ENCODE peak calls at places on chromosomes 1 and 21, in six cellular contexts. C, W, R, T, Z and Q are unnamed samples.
A peak's percentile ranks its signal among the peaks of the same experiment; 100 is the strongest.

GRCh38 chr1:38138498-38139233 is 92.1 kb upstream of the POU3F1 start:
- DNase-seq in T (no peak), Z (peak; percentile 94), R (no peak), W (peak; percentile 91), C (no peak), Q (no peak)

GRCh38 chr1:241411056-241411775 is 54.2 kb upstream of the RGS7 start:
- DNase-seq in R (no peak), Z (peak; percentile 66), C (no peak), T (no peak), W (peak; percentile 63), Q (no peak)

GRCh38 chr21:38599381-38599975 is 101.2 kb upstream of the ERG start:
- DNase-seq in W (no peak), Z (no peak), C (no peak), R (no peak), T (no peak), Q (no peak)

GRCh38 chr1:221268295-221268694 is 389.1 kb downstream of the HLX start:
- DNase-seq in W (peak; percentile 84), R (no peak), T (no peak), Z (peak; percentile 73), C (no peak), Q (no peak)

GRCh38 chr1:40978886-40979240 is 633 bp upstream of the CTPS1 start:
- DNase-seq in Z (no peak), T (no peak), W (no peak), C (no peak), R (no peak), Q (no peak)

GRCh38 chr1:213984387-213985180 is 3.2 kb upstream of the PROX1 start:
- DNase-seq in C (no peak), R (no peak), Z (no peak), W (no peak), T (no peak), Q (no peak)

GRCh38 chr1:62832276-62832675 is 48.3 kb downstream of the ATG4C start:
- DNase-seq in T (no peak), Z (no peak), C (no peak), R (no peak), W (no peak), Q (no peak)

GRCh38 chr1:12386130-12386529 is 156.3 kb downstream of the VPS13D start:
- DNase-seq in C (no peak), T (no peak), Z (no peak), W (no peak), R (no peak), Q (no peak)

GRCh38 chr1:161772397-161772796 is 6.3 kb downstream of the ATF6 start:
- DNase-seq in T (no peak), C (no peak), R (no peak), W (peak; percentile 37), Z (no peak), Q (peak; percentile 42)

GRCh38 chr1:93689521-93690223 is 8.0 kb upstream of the BCAR3 start:
- DNase-seq in R (no peak), Z (no peak), C (no peak), W (no peak), T (no peak), Q (no peak)

GRCh38 chr21:44653656-44654575 is 543 bp downstream of the KRTAP12-4 start:
- DNase-seq in W (no peak), Z (no peak), R (peak; percentile 64), T (no peak), C (peak; percentile 47), Q (no peak)

GRCh38 chr1:150234309-150234646 is 1.6 kb downstream of the ANP32E start:
- DNase-seq in C (no peak), Z (no peak), T (no peak), W (no peak), R (no peak), Q (no peak)

GRCh38 chr1:15027515-15027948 is 126.0 kb upstream of the TMEM51 start:
- DNase-seq in W (peak; percentile 49), R (no peak), C (peak; percentile 23), T (peak; percentile 18), Z (peak; percentile 88), Q (no peak)

GRCh38 chr1:43554444-43554992 is 23.8 kb downstream of the PTPRF start:
- DNase-seq in C (no peak), T (no peak), W (peak; percentile 62), R (no peak), Z (peak; percentile 71), Q (peak; percentile 29)

GRCh38 chr1:42949312-42950145 is 9.1 kb downstream of the SLC2A1 start:
- DNase-seq in R (no peak), W (no peak), C (no peak), T (no peak), Z (no peak), Q (no peak)

GRCh38 chr1:92538413-92539061 is 51.8 kb upstream of the GFI1 start:
- DNase-seq in W (peak; percentile 11), T (peak; percentile 34), Z (no peak), C (no peak), R (no peak), Q (no peak)

GRCh38 chr1:238582816-238583215 is 692.1 kb upstream of the ZP4 start:
- DNase-seq in Z (no peak), R (no peak), T (no peak), W (no peak), C (no peak), Q (no peak)

GRCh38 chr1:64396817-64397216 is 73.1 kb upstream of the CACHD1 start:
- DNase-seq in T (no peak), C (no peak), W (peak; percentile 15), R (no peak), Z (no peak), Q (no peak)

GRCh38 chr1:206955476-206956312 is 9.4 kb upstream of the PIGR start:
- DNase-seq in R (no peak), T (no peak), C (no peak), Z (no peak), W (no peak), Q (no peak)

GRCh38 chr1:22883406-22883805 is 89.3 kb downstream of the LACTBL1 start:
- DNase-seq in R (no peak), T (no peak), C (no peak), W (no peak), Z (no peak), Q (no peak)

GRCh38 chr1:246002725-246003441 is 504.2 kb downstream of the SMYD3 start:
- DNase-seq in Z (peak; percentile 95), W (peak; percentile 94), T (peak; percentile 84), C (peak; percentile 83), R (peak; percentile 79), Q (peak; percentile 76)

GRCh38 chr1:163170975-163171676 is 31.6 kb downstream of the RGS5 start:
- DNase-seq in R (no peak), Z (peak; percentile 67), W (peak; percentile 80), T (no peak), C (no peak), Q (no peak)

GRCh38 chr1:20883766-20884165 is 96.7 kb upstream of the HP1BP3 start:
- DNase-seq in C (no peak), T (no peak), Z (peak; percentile 36), W (peak; percentile 34), R (no peak), Q (no peak)

GRCh38 chr21:46568562-46568961 is 36.3 kb downstream of the S100B start:
- DNase-seq in T (no peak), C (no peak), R (no peak), Z (no peak), W (no peak), Q (no peak)

GRCh38 chr21:45264146-45264918 is 23.4 kb downstream of the POFUT2 start:
- DNase-seq in T (no peak), C (peak; percentile 9), R (no peak), Z (no peak), W (no peak), Q (no peak)

GRCh38 chr1:245168090-245168489 is 13.3 kb downstream of the KIF26B start:
- DNase-seq in W (no peak), C (no peak), R (no peak), T (no peak), Z (no peak), Q (peak; percentile 83)

GRCh38 chr1:170929835-170930554 is 5.3 kb upstream of the MROH9 start:
- DNase-seq in C (no peak), W (peak; percentile 85), Z (peak; percentile 92), R (no peak), T (peak; percentile 4), Q (peak; percentile 15)